ENCODE peak calls at places on chromosomes 5 and 9, in seven cellular contexts. One of them, this sample, is unnamed. For H3K36me3, the result is how much of the 10 kb centered on the place peaks cover.

GRCh38 chr5:119340597-119341218 is 15.1 kb upstream of the TNFAIP8 start:
- DNase-seq in Peyer's patch: no peak
- DNase-seq in brain microvascular endothelial cell: no peak
- DNase-seq in astrocyte: no peak
- DNase-seq in CD8-positive, alpha-beta memory T cell: peak
- DNase-seq in GM12878: peak
- DNase-seq in upper lobe of right lung: no peak
- DNase-seq in this sample: no peak

GRCh38 chr9:12697719-12698118 is 4.5 kb downstream of the TYRP1 start:
- DNase-seq in Peyer's patch: no peak
- DNase-seq in brain microvascular endothelial cell: no peak
- DNase-seq in astrocyte: peak
- DNase-seq in CD8-positive, alpha-beta memory T cell: no peak
- DNase-seq in GM12878: no peak
- DNase-seq in upper lobe of right lung: no peak
- DNase-seq in this sample: peak

GRCh38 chr9:124202447-124202971 is 55.2 kb upstream of the NEK6 start:
- DNase-seq in Peyer's patch: no peak
- DNase-seq in brain microvascular endothelial cell: no peak
- DNase-seq in astrocyte: no peak
- DNase-seq in CD8-positive, alpha-beta memory T cell: no peak
- DNase-seq in GM12878: peak
- DNase-seq in upper lobe of right lung: peak
- DNase-seq in this sample: no peak

GRCh38 chr5:78308689-78309088 is 14.2 kb upstream of the AP3B1 start:
- DNase-seq in Peyer's patch: no peak
- DNase-seq in brain microvascular endothelial cell: no peak
- DNase-seq in astrocyte: no peak
- DNase-seq in CD8-positive, alpha-beta memory T cell: no peak
- DNase-seq in GM12878: no peak
- DNase-seq in upper lobe of right lung: no peak
- DNase-seq in this sample: no peak

GRCh38 chr5:139765409-139766217 is 30.0 kb upstream of the PSD2 start:
- DNase-seq in Peyer's patch: peak
- DNase-seq in brain microvascular endothelial cell: peak
- DNase-seq in astrocyte: peak
- DNase-seq in CD8-positive, alpha-beta memory T cell: peak
- DNase-seq in GM12878: no peak
- DNase-seq in upper lobe of right lung: peak
- DNase-seq in this sample: peak

GRCh38 chr9:962023-962422 is 14.4 kb upstream of the DMRT3 start:
- DNase-seq in Peyer's patch: no peak
- DNase-seq in brain microvascular endothelial cell: no peak
- DNase-seq in astrocyte: no peak
- DNase-seq in CD8-positive, alpha-beta memory T cell: no peak
- DNase-seq in GM12878: no peak
- DNase-seq in upper lobe of right lung: no peak
- DNase-seq in this sample: peak

GRCh38 chr5:72191404-72191803 is 84.1 kb downstream of the MAP1B start:
- DNase-seq in Peyer's patch: no peak
- DNase-seq in brain microvascular endothelial cell: no peak
- DNase-seq in astrocyte: no peak
- DNase-seq in CD8-positive, alpha-beta memory T cell: no peak
- DNase-seq in GM12878: no peak
- DNase-seq in upper lobe of right lung: no peak
- DNase-seq in this sample: peak

GRCh38 chr5:96066386-96066719 is 104.7 kb upstream of the ELL2 start:
- DNase-seq in Peyer's patch: no peak
- DNase-seq in brain microvascular endothelial cell: no peak
- DNase-seq in astrocyte: no peak
- DNase-seq in CD8-positive, alpha-beta memory T cell: no peak
- DNase-seq in GM12878: no peak
- DNase-seq in upper lobe of right lung: no peak
- DNase-seq in this sample: no peak

GRCh38 chr5:171420429-171421231 is 1.2 kb downstream of the FGF18 start:
- DNase-seq in Peyer's patch: peak
- DNase-seq in brain microvascular endothelial cell: peak
- DNase-seq in astrocyte: peak
- DNase-seq in CD8-positive, alpha-beta memory T cell: no peak
- DNase-seq in GM12878: no peak
- DNase-seq in upper lobe of right lung: peak
- DNase-seq in this sample: peak

GRCh38 chr9:98707158-98708102 is 1.3 kb downstream of the GABBR2 start:
- DNase-seq in Peyer's patch: no peak
- DNase-seq in brain microvascular endothelial cell: peak
- DNase-seq in astrocyte: peak
- DNase-seq in CD8-positive, alpha-beta memory T cell: no peak
- DNase-seq in GM12878: no peak
- DNase-seq in upper lobe of right lung: peak
- DNase-seq in this sample: peak

GRCh38 chr5:6856658-6857057 is 143.4 kb downstream of the TENT4A start:
- DNase-seq in Peyer's patch: no peak
- DNase-seq in brain microvascular endothelial cell: no peak
- DNase-seq in astrocyte: no peak
- DNase-seq in CD8-positive, alpha-beta memory T cell: no peak
- DNase-seq in GM12878: no peak
- DNase-seq in upper lobe of right lung: no peak
- DNase-seq in this sample: no peak

GRCh38 chr5:142816577-142816976 is 46.4 kb downstream of the ARHGAP26 start:
- DNase-seq in Peyer's patch: no peak
- DNase-seq in brain microvascular endothelial cell: peak
- DNase-seq in astrocyte: peak
- DNase-seq in CD8-positive, alpha-beta memory T cell: no peak
- DNase-seq in GM12878: no peak
- DNase-seq in upper lobe of right lung: peak
- DNase-seq in this sample: peak

GRCh38 chr5:135826994-135827671 is 7.3 kb upstream of the SLC25A48 start:
- DNase-seq in Peyer's patch: peak
- DNase-seq in brain microvascular endothelial cell: no peak
- DNase-seq in astrocyte: no peak
- DNase-seq in CD8-positive, alpha-beta memory T cell: no peak
- DNase-seq in GM12878: no peak
- DNase-seq in upper lobe of right lung: no peak
- DNase-seq in this sample: no peak

GRCh38 chr5:80408475-80408875 is 611 bp downstream of the ZFYVE16 start:
- DNase-seq in Peyer's patch: peak
- DNase-seq in brain microvascular endothelial cell: peak
- DNase-seq in astrocyte: peak
- DNase-seq in CD8-positive, alpha-beta memory T cell: peak
- DNase-seq in GM12878: no peak
- DNase-seq in upper lobe of right lung: peak
- DNase-seq in this sample: peak

GRCh38 chr9:93665566-93666278 is 89.3 kb downstream of the PHF2 start:
- DNase-seq in Peyer's patch: peak
- DNase-seq in brain microvascular endothelial cell: no peak
- DNase-seq in astrocyte: no peak
- DNase-seq in CD8-positive, alpha-beta memory T cell: no peak
- DNase-seq in GM12878: no peak
- DNase-seq in upper lobe of right lung: no peak
- DNase-seq in this sample: no peak

GRCh38 chr5:68060382-68060781 is 155.2 kb upstream of the PIK3R1 start:
- DNase-seq in Peyer's patch: no peak
- DNase-seq in brain microvascular endothelial cell: no peak
- DNase-seq in astrocyte: no peak
- DNase-seq in CD8-positive, alpha-beta memory T cell: no peak
- DNase-seq in GM12878: no peak
- DNase-seq in upper lobe of right lung: no peak
- DNase-seq in this sample: no peak

GRCh38 chr5:71932649-71933338 is 174.5 kb upstream of the MAP1B start:
- DNase-seq in Peyer's patch: peak
- DNase-seq in brain microvascular endothelial cell: peak
- DNase-seq in astrocyte: peak
- DNase-seq in CD8-positive, alpha-beta memory T cell: no peak
- DNase-seq in GM12878: no peak
- DNase-seq in upper lobe of right lung: no peak
- DNase-seq in this sample: peak

GRCh38 chr5:158590936-158591863 is 508.5 kb downstream of the EBF1 start:
- DNase-seq in Peyer's patch: no peak
- DNase-seq in brain microvascular endothelial cell: peak
- DNase-seq in astrocyte: peak
- DNase-seq in CD8-positive, alpha-beta memory T cell: no peak
- DNase-seq in GM12878: no peak
- DNase-seq in upper lobe of right lung: no peak
- DNase-seq in this sample: peak

GRCh38 chr9:32350682-32351081 is 33.8 kb upstream of the ACO1 start:
- DNase-seq in Peyer's patch: no peak
- DNase-seq in brain microvascular endothelial cell: no peak
- DNase-seq in astrocyte: peak
- DNase-seq in CD8-positive, alpha-beta memory T cell: no peak
- DNase-seq in GM12878: no peak
- DNase-seq in upper lobe of right lung: no peak
- DNase-seq in this sample: peak

DNA sequence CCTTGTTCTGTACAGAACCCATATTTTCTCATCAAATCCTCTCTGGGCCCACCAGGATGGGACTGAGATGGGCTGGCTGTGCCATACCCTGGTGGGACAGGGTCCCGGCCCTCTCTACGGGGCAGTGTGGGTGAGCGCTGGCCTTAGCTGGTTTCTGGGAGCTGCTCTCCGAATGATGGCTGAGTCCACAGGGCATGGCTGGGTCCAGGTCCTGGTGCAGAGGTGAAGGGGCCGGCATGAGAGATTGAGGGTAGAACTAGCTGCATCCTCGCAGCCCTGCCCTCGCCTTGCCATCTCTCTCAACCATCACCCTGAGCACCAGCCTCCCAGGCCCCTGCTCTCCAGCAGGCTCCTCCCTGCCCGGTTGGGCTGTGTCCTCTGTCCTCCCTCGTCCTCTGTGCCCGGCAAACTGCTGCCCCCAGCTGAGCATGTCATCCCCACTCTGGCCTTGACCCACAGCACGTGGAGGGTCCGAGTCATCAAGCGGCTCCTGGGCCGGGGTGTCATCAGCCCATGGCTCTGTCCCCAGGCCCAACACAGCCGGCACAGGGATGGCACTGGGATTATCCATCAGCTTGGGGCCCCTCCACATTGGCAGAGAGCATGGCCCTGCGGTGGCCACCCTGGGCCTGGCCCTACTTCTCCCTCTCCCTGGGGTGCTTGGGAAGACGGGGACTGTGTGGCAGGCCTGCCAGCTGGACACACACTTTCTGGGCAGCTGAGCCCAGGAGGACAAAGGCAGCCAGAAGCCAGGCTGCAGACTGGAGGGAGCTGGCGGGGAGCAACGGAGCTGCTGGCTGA is 8.4 kb downstream of the FLT4 start:
- DNase-seq in Peyer's patch: no peak
- DNase-seq in brain microvascular endothelial cell: no peak
- DNase-seq in astrocyte: no peak
- DNase-seq in CD8-positive, alpha-beta memory T cell: no peak
- DNase-seq in GM12878: no peak
- DNase-seq in upper lobe of right lung: peak
- DNase-seq in this sample: no peak
- H3K36me3 ChIP-seq in Peyer's patch: under half
- H3K36me3 ChIP-seq in brain microvascular endothelial cell: under half
- H3K36me3 ChIP-seq in astrocyte: under half
- H3K36me3 ChIP-seq in CD8-positive, alpha-beta memory T cell: under half
- H3K36me3 ChIP-seq in GM12878: under half
- H3K36me3 ChIP-seq in upper lobe of right lung: under half
- H3K36me3 ChIP-seq in this sample: under half

GRCh38 chr5:168413596-168413995 is 72.7 kb upstream of the RARS1 start:
- DNase-seq in Peyer's patch: no peak
- DNase-seq in brain microvascular endothelial cell: no peak
- DNase-seq in astrocyte: peak
- DNase-seq in CD8-positive, alpha-beta memory T cell: no peak
- DNase-seq in GM12878: no peak
- DNase-seq in upper lobe of right lung: no peak
- DNase-seq in this sample: no peak
- H3K36me3 ChIP-seq in Peyer's patch: under half
- H3K36me3 ChIP-seq in brain microvascular endothelial cell: under half
- H3K36me3 ChIP-seq in astrocyte: under half
- H3K36me3 ChIP-seq in CD8-positive, alpha-beta memory T cell: under half
- H3K36me3 ChIP-seq in GM12878: under half
- H3K36me3 ChIP-seq in upper lobe of right lung: under half
- H3K36me3 ChIP-seq in this sample: under half

GRCh38 chr9:109355564-109356297 is 34.9 kb upstream of the EPB41L4B start:
- DNase-seq in Peyer's patch: no peak
- DNase-seq in brain microvascular endothelial cell: no peak
- DNase-seq in astrocyte: no peak
- DNase-seq in CD8-positive, alpha-beta memory T cell: no peak
- DNase-seq in GM12878: no peak
- DNase-seq in upper lobe of right lung: no peak
- DNase-seq in this sample: no peak

GRCh38 chr9:109349431-109349846 is 28.6 kb upstream of the EPB41L4B start:
- DNase-seq in Peyer's patch: no peak
- DNase-seq in brain microvascular endothelial cell: peak
- DNase-seq in astrocyte: peak
- DNase-seq in CD8-positive, alpha-beta memory T cell: no peak
- DNase-seq in GM12878: no peak
- DNase-seq in upper lobe of right lung: no peak
- DNase-seq in this sample: peak

GRCh38 chr9:109354190-109354589 is 33.3 kb upstream of the EPB41L4B start:
- DNase-seq in Peyer's patch: no peak
- DNase-seq in brain microvascular endothelial cell: no peak
- DNase-seq in astrocyte: no peak
- DNase-seq in CD8-positive, alpha-beta memory T cell: no peak
- DNase-seq in GM12878: no peak
- DNase-seq in upper lobe of right lung: no peak
- DNase-seq in this sample: no peak

GRCh38 chr9:109346904-109347303 is 26.0 kb upstream of the EPB41L4B start:
- DNase-seq in Peyer's patch: no peak
- DNase-seq in brain microvascular endothelial cell: no peak
- DNase-seq in astrocyte: no peak
- DNase-seq in CD8-positive, alpha-beta memory T cell: no peak
- DNase-seq in GM12878: no peak
- DNase-seq in upper lobe of right lung: no peak
- DNase-seq in this sample: no peak

DNA sequence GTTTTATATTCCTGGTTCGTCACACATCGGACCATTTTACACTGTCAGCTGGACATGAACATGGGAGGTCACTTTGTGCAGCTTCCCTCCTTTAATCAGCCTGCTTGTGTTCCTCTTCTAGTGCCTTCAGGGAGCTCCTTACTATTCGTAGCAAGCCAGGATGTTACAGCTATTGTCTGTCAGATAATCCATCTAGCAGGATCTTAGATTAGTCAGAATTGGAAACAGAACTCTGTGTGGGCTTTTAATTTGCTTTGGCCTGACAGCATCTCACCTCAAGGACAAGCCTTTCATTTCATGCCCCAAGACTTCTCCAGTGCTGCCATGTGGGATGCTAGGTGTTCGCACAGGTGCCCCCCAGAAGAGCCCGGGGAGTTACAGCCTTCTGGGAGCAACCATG is 30.2 kb upstream of the EPB41L4B start:
- DNase-seq in Peyer's patch: no peak
- DNase-seq in brain microvascular endothelial cell: no peak
- DNase-seq in astrocyte: no peak
- DNase-seq in CD8-positive, alpha-beta memory T cell: no peak
- DNase-seq in GM12878: no peak
- DNase-seq in upper lobe of right lung: no peak
- DNase-seq in this sample: no peak
- H3K36me3 ChIP-seq in Peyer's patch: under half
- H3K36me3 ChIP-seq in brain microvascular endothelial cell: under half
- H3K36me3 ChIP-seq in astrocyte: under half
- H3K36me3 ChIP-seq in CD8-positive, alpha-beta memory T cell: under half
- H3K36me3 ChIP-seq in GM12878: under half
- H3K36me3 ChIP-seq in upper lobe of right lung: under half
- H3K36me3 ChIP-seq in this sample: under half

DNA sequence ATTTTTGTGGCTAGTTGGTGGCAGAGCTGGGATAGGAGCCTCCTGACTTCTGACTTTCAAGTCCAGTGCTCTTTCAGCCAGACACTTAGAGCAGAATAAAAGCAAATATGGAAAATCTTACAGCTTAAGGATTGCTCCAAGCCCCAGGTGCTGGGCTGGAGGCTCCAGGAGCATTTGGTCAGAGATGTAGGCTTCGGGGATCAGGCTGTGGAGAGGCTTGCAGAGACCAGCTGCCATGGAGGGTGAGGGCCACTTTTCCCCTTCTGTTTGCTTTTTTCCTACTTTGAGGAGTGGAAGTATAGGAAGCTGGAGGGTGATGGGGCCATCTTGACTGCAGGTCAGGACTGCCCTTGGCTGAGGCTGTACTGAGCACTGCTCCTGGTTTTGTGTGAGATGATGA is 58.9 kb downstream of the RGS3 start:
- DNase-seq in Peyer's patch: no peak
- DNase-seq in brain microvascular endothelial cell: no peak
- DNase-seq in astrocyte: no peak
- DNase-seq in CD8-positive, alpha-beta memory T cell: no peak
- DNase-seq in GM12878: no peak
- DNase-seq in upper lobe of right lung: no peak
- DNase-seq in this sample: no peak
- H3K36me3 ChIP-seq in Peyer's patch: under half
- H3K36me3 ChIP-seq in brain microvascular endothelial cell: under half
- H3K36me3 ChIP-seq in astrocyte: under half
- H3K36me3 ChIP-seq in CD8-positive, alpha-beta memory T cell: under half
- H3K36me3 ChIP-seq in GM12878: under half
- H3K36me3 ChIP-seq in upper lobe of right lung: under half
- H3K36me3 ChIP-seq in this sample: under half

This sample was measured in GM23248.